ENCODE peak calls at places on chromosome 15, in four cellular contexts. V, L, G and O are unnamed samples.

GRCh38 chr15:62071711-62072308 is 5.0 kb downstream of the C2CD4A start:
- DNase-seq in G (no peak), L (no peak), V (no peak), O (no peak)

GRCh38 chr15:83310521-83311456 is 26.3 kb upstream of the BNC1 start:
- DNase-seq in L (no peak), V (no peak), G (no peak), O (no peak)

GRCh38 chr15:49145651-49146609 is 9.5 kb downstream of the COPS2 start:
- DNase-seq in L (peak; percentile 11), V (no peak), G (peak; percentile 52), O (no peak)

GRCh38 chr15:32956006-32956405 is 238.2 kb downstream of the GREM1 start:
- DNase-seq in V (no peak), G (peak; percentile 36), L (peak; percentile 7), O (no peak)

GRCh38 chr15:56496635-56497034 is 31.7 kb upstream of the MNS1 start:
- DNase-seq in G (peak; percentile 51), L (peak; percentile 45), V (no peak), O (no peak)

GRCh38 chr15:88612186-88612796 is 8.8 kb upstream of the AEN start:
- DNase-seq in L (no peak), G (no peak), V (no peak), O (no peak)

GRCh38 chr15:51841401-51842040 is 12.1 kb downstream of the TMOD3 start:
- DNase-seq in L (no peak), G (no peak), V (no peak), O (no peak)

GRCh38 chr15:74269362-74270035 is 33.4 kb downstream of the CCDC33 start:
- DNase-seq in V (no peak), G (no peak), L (peak; percentile 48), O (no peak)

GRCh38 chr15:56725386-56725785 is 7.9 kb downstream of the ZNF280D start:
- DNase-seq in G (no peak), L (no peak), V (no peak), O (no peak)

GRCh38 chr15:39455502-39455991 is 125.3 kb upstream of the THBS1 start:
- DNase-seq in G (peak; percentile 31), L (no peak), V (no peak), O (no peak)

GRCh38 chr15:75138016-75138999 is 63.4 kb upstream of the C15orf39 start:
- DNase-seq in L (no peak), G (no peak), V (no peak), O (no peak)

GRCh38 chr15:94119215-94119815 is 112.0 kb upstream of the MCTP2 start:
- DNase-seq in L (no peak), G (no peak), V (no peak), O (no peak)

GRCh38 chr15:99704444-99704838 is 28.8 kb downstream of the LYSMD4 start:
- DNase-seq in G (peak; percentile 86), L (peak; percentile 64), V (no peak), O (no peak)

GRCh38 chr15:45919806-45920205 is 285.0 kb downstream of the SQOR start:
- DNase-seq in V (no peak), G (peak; percentile 81), L (no peak), O (no peak)

GRCh38 chr15:82944840-82945239 is 7.7 kb downstream of the HOMER2 start:
- DNase-seq in G (no peak), L (no peak), V (no peak), O (no peak)

GRCh38 chr15:98160236-98160635 is 199.7 kb downstream of the ARRDC4 start:
- DNase-seq in G (no peak), L (peak; percentile 27), V (no peak), O (no peak)

GRCh38 chr15:68682906-68683490 is 104.2 kb downstream of the CORO2B start:
- DNase-seq in G (no peak), V (no peak), L (no peak), O (no peak)

GRCh38 chr15:98854496-98854895 is 153.1 kb downstream of the PGPEP1L start:
- DNase-seq in G (no peak), V (no peak), L (no peak), O (no peak)

GRCh38 chr15:98889930-98890695 is 117.5 kb downstream of the PGPEP1L start:
- DNase-seq in G (no peak), L (no peak), V (no peak), O (no peak)

GRCh38 chr15:76809704-76810103 is 95.4 kb downstream of the SCAPER start:
- DNase-seq in L (no peak), V (no peak), G (no peak), O (no peak)

GRCh38 chr15:100250166-100250800 is 91.5 kb downstream of the ADAMTS17 start:
- DNase-seq in L (no peak), G (no peak), V (no peak), O (no peak)

GRCh38 chr15:53884441-53884840 is 93.8 kb upstream of the UNC13C start:
- DNase-seq in G (no peak), L (no peak), V (no peak), O (no peak)

GRCh38 chr15:64052925-64053491 is 6.7 kb upstream of the DAPK2 start:
- DNase-seq in L (no peak), V (no peak), G (no peak), O (no peak)

GRCh38 chr15:30896211-30896606 is 7.5 kb upstream of the FAN1 start:
- DNase-seq in V (no peak), G (no peak), L (no peak), O (no peak)

GRCh38 chr15:27495963-27496459 is 525.0 kb downstream of the GABRG3 start:
- DNase-seq in V (no peak), G (no peak), L (no peak), O (no peak)